ENCODE peak calls at places on chromosomes 11 and 22, in seven cellular contexts. O, T, V, Y, Z, G and M are unnamed samples.

GRCh38 chr11:78030429-78031325 is 7.6 kb upstream of the KCTD14 start:
- DNase-seq in O (peak), T (peak), V (peak), Y (no peak), Z (no peak), G (no peak), M (no peak)

GRCh38 chr22:30261134-30261533 is 5.5 kb downstream of the OSM start:
- DNase-seq in O (no peak), T (peak), V (no peak), Y (no peak), Z (no peak), G (no peak), M (no peak)

GRCh38 chr11:34809191-34810106 is 106.7 kb downstream of the APIP start:
- DNase-seq in O (no peak), T (no peak), V (peak), Y (no peak), Z (no peak), G (no peak), M (no peak)

GRCh38 chr11:93846411-93846810 is 4.0 kb downstream of the VSTM5 start:
- DNase-seq in O (no peak), T (no peak), V (peak), Y (peak), Z (no peak), G (no peak), M (no peak)

GRCh38 chr11:44312876-44313275 is 2.9 kb upstream of the ALX4 start:
- DNase-seq in O (no peak), T (no peak), V (no peak), Y (no peak), Z (no peak), G (no peak), M (no peak)

GRCh38 chr11:122439911-122440782 is 215.4 kb upstream of the UBASH3B start:
- DNase-seq in O (peak), T (peak), V (peak), Y (no peak), Z (peak), G (no peak), M (peak)

GRCh38 chr11:64842366-64842759 is 2.1 kb downstream of the CDC42BPG start:
- DNase-seq in O (no peak), T (no peak), V (no peak), Y (no peak), Z (no peak), G (no peak), M (no peak)

GRCh38 chr22:47115518-47115890 is 353.1 kb downstream of the TBC1D22A start:
- DNase-seq in O (no peak), T (no peak), V (no peak), Y (no peak), Z (no peak), G (no peak), M (no peak)

GRCh38 chr22:36773935-36774334 is 2.0 kb downstream of the IFT27 start:
- DNase-seq in O (no peak), T (peak), V (peak), Y (no peak), Z (no peak), G (no peak), M (no peak)

GRCh38 chr11:117842131-117842941 is 17.8 kb upstream of the FXYD2 start:
- DNase-seq in O (no peak), T (no peak), V (no peak), Y (no peak), Z (peak), G (peak), M (no peak)